ENCODE peak calls at places on chromosomes 7 and 10, in ten cellular contexts. P is heart left ventricle; C is osteocyte; T is CD4-positive, alpha-beta T cell; A is fibroblast of lung; D is uterus; V is A549; I is B cell; L is esophagus squamous epithelium; B is dorsolateral prefrontal cortex. H is an unnamed sample.

GRCh38 chr7:105336009-105336408 is 52.7 kb downstream of the SRPK2 start:
- DNase-seq in P (no peak), C (no peak), T (no peak), A (peak), D (no peak), V (no peak), I (no peak), L (no peak), B (no peak), H (no peak)

GRCh38 chr7:4700577-4701235 is 18.6 kb downstream of the FOXK1 start:
- DNase-seq in P (no peak), C (no peak), T (no peak), A (peak), D (peak), V (peak), I (no peak), L (no peak), B (no peak), H (no peak)

GRCh38 chr10:15780353-15781135 is 60.8 kb upstream of the ITGA8 start:
- DNase-seq in P (peak), C (no peak), T (no peak), A (peak), D (peak), V (no peak), I (no peak), L (no peak), B (no peak), H (no peak)

GRCh38 chr10:101292194-101293006 is 61.6 kb upstream of the BTRC start:
- DNase-seq in P (peak), C (no peak), T (no peak), A (no peak), D (no peak), V (no peak), I (no peak), L (no peak), B (peak), H (no peak)

GRCh38 chr7:34322841-34323240 is 335.2 kb upstream of the NPSR1 start:
- DNase-seq in P (no peak), C (no peak), T (no peak), A (no peak), D (no peak), V (no peak), I (no peak), L (no peak), B (no peak), H (no peak)

GRCh38 chr7:111413796-111414195 is 148.5 kb downstream of the IMMP2L start:
- DNase-seq in P (no peak), C (no peak), T (no peak), A (no peak), D (no peak), V (no peak), I (no peak), L (no peak), B (no peak), H (no peak)

GRCh38 chr7:100674441-100675407 is 1.2 kb downstream of the GNB2 start:
- DNase-seq in P (no peak), C (no peak), T (no peak), A (no peak), D (peak), V (no peak), I (no peak), L (no peak), B (no peak), H (no peak)

GRCh38 chr10:44333511-44333910 is 51.4 kb downstream of the CXCL12 start:
- DNase-seq in P (no peak), C (peak), T (no peak), A (no peak), D (no peak), V (no peak), I (no peak), L (no peak), B (no peak), H (peak)

GRCh38 chr7:52482076-52482475 is 553.4 kb upstream of the POM121L12 start:
- DNase-seq in P (no peak), C (no peak), T (no peak), A (no peak), D (no peak), V (no peak), I (no peak), L (no peak), B (no peak), H (no peak)

GRCh38 chr7:20365486-20365885 is 34.8 kb downstream of the ITGB8 start:
- DNase-seq in P (no peak), C (no peak), T (no peak), A (peak), D (no peak), V (no peak), I (no peak), L (no peak), B (no peak), H (no peak)

GRCh38 chr7:21949522-21949921 is 3.8 kb upstream of the CDCA7L start:
- DNase-seq in P (no peak), C (no peak), T (no peak), A (no peak), D (no peak), V (no peak), I (no peak), L (no peak), B (no peak), H (no peak)

GRCh38 chr10:86644412-86645110 is 9.8 kb upstream of the OPN4 start:
- DNase-seq in P (no peak), C (no peak), T (no peak), A (peak), D (no peak), V (no peak), I (no peak), L (no peak), B (no peak), H (no peak)

GRCh38 chr7:113076703-113077102 is 9.9 kb downstream of the GPR85 start:
- DNase-seq in P (no peak), C (no peak), T (no peak), A (no peak), D (no peak), V (no peak), I (no peak), L (no peak), B (no peak), H (no peak)

GRCh38 chr10:95217476-95217875 is 23.4 kb downstream of the ACSM6 start:
- DNase-seq in P (no peak), C (no peak), T (no peak), A (no peak), D (no peak), V (no peak), I (no peak), L (no peak), B (no peak), H (no peak)

GRCh38 chr10:33422779-33423520 is 88.5 kb upstream of the NRP1 start:
- DNase-seq in P (no peak), C (no peak), T (no peak), A (peak), D (peak), V (no peak), I (no peak), L (no peak), B (no peak), H (no peak)

GRCh38 chr10:48439581-48440041 is 133.1 kb downstream of the MAPK8 start:
- DNase-seq in P (no peak), C (no peak), T (no peak), A (peak), D (no peak), V (no peak), I (no peak), L (no peak), B (no peak), H (no peak)

GRCh38 chr10:4763960-4764428 is 62.0 kb upstream of the AKR1E2 start:
- DNase-seq in P (no peak), C (no peak), T (no peak), A (peak), D (no peak), V (no peak), I (no peak), L (no peak), B (no peak), H (no peak)

GRCh38 chr7:10468908-10469307 is 504.8 kb upstream of the PHF14 start:
- DNase-seq in P (no peak), C (no peak), T (no peak), A (no peak), D (no peak), V (no peak), I (no peak), L (no peak), B (no peak), H (no peak)

GRCh38 chr10:18260308-18260971 is 120.2 kb downstream of the CACNB2 start:
- DNase-seq in P (no peak), C (no peak), T (no peak), A (no peak), D (no peak), V (no peak), I (no peak), L (no peak), B (no peak), H (no peak)

GRCh38 chr10:84665883-84666463 is 337.6 kb downstream of the CCSER2 start:
- DNase-seq in P (no peak), C (no peak), T (no peak), A (no peak), D (no peak), V (peak), I (no peak), L (no peak), B (no peak), H (no peak)

GRCh38 chr7:54729096-54729495 is 29.9 kb downstream of the SEC61G start:
- DNase-seq in P (no peak), C (no peak), T (no peak), A (no peak), D (no peak), V (no peak), I (no peak), L (no peak), B (no peak), H (no peak)

DNA sequence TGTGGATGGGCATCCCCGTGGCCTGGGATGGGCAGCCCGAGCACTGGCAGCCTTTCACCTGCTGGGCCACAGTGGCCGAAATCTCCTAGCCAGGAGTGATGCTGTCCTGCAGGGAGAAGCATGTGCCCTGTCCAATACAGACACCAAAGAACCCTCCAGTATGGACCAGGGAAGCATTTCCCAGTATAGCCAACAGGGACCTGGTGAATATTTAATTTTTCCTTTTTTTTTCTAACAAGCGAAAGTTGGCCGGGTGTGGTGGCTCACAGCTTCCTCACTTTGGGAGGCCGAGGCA is 11.0 kb downstream of the IMPDH1 start:
- DNase-seq in P (no peak), C (no peak), T (no peak), A (no peak), D (no peak), V (no peak), I (no peak), L (no peak), B (no peak), H (no peak)
- TF ChIP-seq CTCF in P (no peak), C (peak), T (peak), A (no peak), D (no peak), V (no peak), I (peak), L (no peak), B (peak), H (peak)

GRCh38 chr10:6445671-6446278 is 134.3 kb downstream of the PRKCQ start:
- DNase-seq in P (peak), C (no peak), T (peak), A (peak), D (no peak), V (peak), I (no peak), L (no peak), B (peak), H (no peak)
- TF ChIP-seq CTCF in P (peak), C (peak), T (peak), A (peak), D (peak), V (peak), I (peak), L (peak), B (peak), H (peak)

GRCh38 chr10:117375360-117376147 is at the start of gene PDZD8:
- DNase-seq in P (peak), C (peak), T (peak), A (peak), D (peak), V (peak), I (peak), L (peak), B (peak), H (peak)
- TF ChIP-seq CTCF in P (peak), C (no peak), T (no peak), A (no peak), D (no peak), V (no peak), I (no peak), L (no peak), B (peak), H (no peak)

GRCh38 chr10:70233109-70233938 is at the start of gene PPA1:
- DNase-seq in P (peak), C (peak), T (peak), A (peak), D (peak), V (peak), I (peak), L (peak), B (peak), H (peak)
- TF ChIP-seq CTCF in P (peak), C (peak), T (peak), A (peak), D (peak), V (peak), I (peak), L (peak), B (peak), H (peak)

DNA sequence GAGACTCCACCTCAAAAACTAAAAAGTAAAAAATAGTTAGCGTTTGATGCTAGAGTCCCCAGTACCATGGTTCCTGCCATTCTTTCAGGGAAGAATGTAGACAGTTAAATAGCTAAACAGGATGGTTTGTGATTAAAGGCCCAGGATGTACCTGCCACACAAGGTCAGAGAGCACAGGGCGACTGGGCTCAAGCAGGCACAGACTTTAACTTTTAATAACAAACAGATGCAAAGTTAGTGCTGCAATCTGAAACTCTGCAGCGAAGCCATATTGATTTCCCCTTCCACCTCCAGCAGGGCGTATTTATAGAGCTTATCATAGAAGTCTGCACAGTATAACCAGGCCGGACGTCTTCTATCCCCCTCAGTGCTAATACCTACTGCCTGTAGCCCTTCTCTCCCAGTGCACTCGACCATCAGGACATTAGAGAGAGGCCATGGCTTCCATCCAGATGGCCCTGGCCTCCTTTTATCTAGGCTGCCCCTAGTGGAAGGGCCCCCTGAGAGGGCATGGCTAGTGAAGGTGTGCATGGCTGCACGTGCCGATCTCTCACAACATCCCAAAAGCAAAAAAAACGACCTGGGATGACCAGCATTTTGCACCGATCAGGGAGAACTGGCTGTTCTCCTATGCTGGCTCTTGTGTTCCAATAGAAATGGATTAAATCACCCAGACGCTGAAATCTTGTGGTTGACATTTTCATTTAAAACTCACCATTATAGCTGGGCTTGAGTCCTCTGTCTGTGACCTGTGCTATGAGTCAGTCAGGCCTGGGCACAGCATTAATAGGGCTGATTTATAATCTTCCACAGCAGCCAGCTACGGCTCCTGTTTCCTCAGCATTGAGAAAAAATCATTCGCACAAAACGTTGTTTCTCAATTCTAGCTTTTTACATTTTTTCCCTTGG is 7.6 kb upstream of the BAG3 start:
- DNase-seq in P (no peak), C (no peak), T (no peak), A (peak), D (no peak), V (no peak), I (no peak), L (no peak), B (no peak), H (no peak)
- TF ChIP-seq CTCF in P (no peak), C (no peak), T (no peak), A (no peak), D (no peak), V (no peak), I (no peak), L (no peak), B (no peak), H (no peak)

DNA sequence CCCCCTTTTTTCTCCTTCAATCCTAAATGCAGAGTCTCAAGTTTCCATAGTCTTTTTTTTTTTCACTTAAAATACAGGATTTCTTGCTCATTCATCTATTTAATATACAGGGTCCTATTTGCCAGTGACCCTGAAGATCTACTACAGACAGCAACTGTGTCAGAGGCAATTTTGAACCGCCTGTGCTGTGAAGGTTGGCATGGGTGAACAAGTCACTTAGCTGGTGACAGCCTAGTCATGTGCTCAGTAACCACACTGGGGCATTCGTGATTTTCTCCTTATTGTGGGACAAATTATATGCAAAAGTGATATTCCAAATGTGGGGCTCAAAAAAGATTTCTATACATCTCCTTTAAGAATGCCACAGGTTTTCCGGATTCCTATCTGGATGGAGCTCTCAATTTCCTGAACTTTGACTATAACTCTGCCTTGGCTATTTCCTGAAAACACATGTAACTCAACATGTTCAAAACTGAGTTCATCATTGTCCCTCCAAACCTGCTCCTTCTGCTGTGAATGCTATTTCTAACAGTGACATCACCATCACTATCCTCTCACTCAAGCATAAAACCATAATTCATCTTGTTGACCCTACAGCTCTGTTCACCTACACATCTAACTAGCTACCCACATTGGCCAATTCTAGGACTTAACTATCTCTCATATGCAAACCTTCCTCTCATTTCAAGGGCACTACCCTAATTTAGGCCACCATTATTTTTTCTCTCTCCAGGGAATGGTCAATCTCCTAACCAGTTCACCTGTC is 36.7 kb downstream of the CDK6 start:
- DNase-seq in P (no peak), C (no peak), T (no peak), A (no peak), D (no peak), V (no peak), I (no peak), L (no peak), B (no peak), H (no peak)
- TF ChIP-seq CTCF in P (no peak), C (no peak), T (no peak), A (no peak), D (no peak), V (no peak), I (no peak), L (no peak), B (no peak), H (no peak)

GRCh38 chr10:118664321-118664720 is 68.9 kb upstream of the PRLHR start:
- DNase-seq in P (no peak), C (no peak), T (no peak), A (no peak), D (no peak), V (no peak), I (no peak), L (no peak), B (no peak), H (no peak)

GRCh38 chr10:118663176-118663575 is 67.7 kb upstream of the PRLHR start:
- DNase-seq in P (no peak), C (no peak), T (no peak), A (no peak), D (no peak), V (no peak), I (no peak), L (no peak), B (no peak), H (no peak)

GRCh38 chr10:118662228-118663035 is 67.0 kb upstream of the PRLHR start:
- DNase-seq in P (no peak), C (no peak), T (no peak), A (no peak), D (no peak), V (no peak), I (no peak), L (no peak), B (no peak), H (no peak)

DNA sequence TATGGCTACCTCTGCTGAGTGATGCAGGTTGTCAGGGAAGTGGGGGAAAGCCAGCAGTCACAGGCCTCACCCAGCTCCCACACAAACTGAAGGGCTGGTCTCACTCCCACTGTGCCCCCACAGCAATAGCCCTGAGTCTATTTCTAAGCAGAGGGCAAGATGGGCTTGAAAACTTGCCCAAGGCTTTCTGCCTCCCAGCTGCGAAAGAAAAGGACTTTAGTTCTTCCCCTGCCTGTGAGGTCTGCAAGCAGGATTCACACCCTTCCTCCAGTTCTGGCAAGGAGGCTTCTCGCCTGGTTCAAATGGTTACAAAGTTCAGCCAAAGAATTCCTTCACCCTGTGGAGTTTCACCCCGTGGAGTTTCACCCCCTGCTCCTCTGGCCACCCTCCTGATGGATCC is 63.3 kb upstream of the PRLHR start:
- DNase-seq in P (no peak), C (no peak), T (no peak), A (no peak), D (no peak), V (no peak), I (no peak), L (no peak), B (no peak), H (no peak)
- TF ChIP-seq CTCF in P (no peak), C (no peak), T (no peak), A (no peak), D (no peak), V (no peak), I (no peak), L (no peak), B (no peak), H (no peak)

GRCh38 chr7:153091477-153091876 is 331.9 kb downstream of the ACTR3B start:
- DNase-seq in P (no peak), C (no peak), T (no peak), A (no peak), D (no peak), V (no peak), I (no peak), L (no peak), B (no peak), H (no peak)
- TF ChIP-seq CTCF in P (no peak), C (no peak), T (no peak), A (no peak), D (no peak), V (no peak), I (no peak), L (no peak), B (no peak), H (no peak)

GRCh38 chr7:77910124-77910523 is 111.6 kb downstream of the PHTF2 start:
- DNase-seq in P (no peak), C (no peak), T (no peak), A (no peak), D (no peak), V (peak), I (no peak), L (no peak), B (no peak), H (no peak)
- TF ChIP-seq CTCF in P (no peak), C (no peak), T (no peak), A (peak), D (no peak), V (no peak), I (no peak), L (no peak), B (no peak), H (no peak)